ENCODE peak calls at places on chromosomes 5 and 9, in seven cellular contexts. One of them, this sample, is unnamed.

GRCh38 chr9:98808411-98808815 is 943 bp downstream of the GALNT12 start:
- DNase-seq in H1: peak
- DNase-seq in HepG2: no peak
- DNase-seq in K562: peak
- DNase-seq in GM12891: no peak
- DNase-seq in GM12878: no peak
- DNase-seq in SK-N-SH: no peak
- DNase-seq in this sample: no peak

GRCh38 chr9:27385606-27386005 is 88.7 kb upstream of the EQTN start:
- DNase-seq in H1: no peak
- DNase-seq in HepG2: no peak
- DNase-seq in K562: no peak
- DNase-seq in GM12891: no peak
- DNase-seq in GM12878: no peak
- DNase-seq in SK-N-SH: no peak
- DNase-seq in this sample: no peak

GRCh38 chr9:116153765-116154333 is at the start of gene PAPPA:
- DNase-seq in H1: peak
- DNase-seq in HepG2: no peak
- DNase-seq in K562: no peak
- DNase-seq in GM12891: no peak
- DNase-seq in GM12878: no peak
- DNase-seq in SK-N-SH: no peak
- DNase-seq in this sample: no peak

GRCh38 chr5:36441215-36441614 is 139.5 kb upstream of the RANBP3L start:
- DNase-seq in H1: no peak
- DNase-seq in HepG2: no peak
- DNase-seq in K562: no peak
- DNase-seq in GM12891: no peak
- DNase-seq in GM12878: no peak
- DNase-seq in SK-N-SH: no peak
- DNase-seq in this sample: no peak

GRCh38 chr5:7878381-7878873 is 9.5 kb downstream of the MTRR start:
- DNase-seq in H1: no peak
- DNase-seq in HepG2: peak
- DNase-seq in K562: no peak
- DNase-seq in GM12891: peak
- DNase-seq in GM12878: peak
- DNase-seq in SK-N-SH: no peak
- DNase-seq in this sample: no peak

GRCh38 chr9:111454751-111455150 is 29.4 kb downstream of the ECPAS start:
- DNase-seq in H1: no peak
- DNase-seq in HepG2: no peak
- DNase-seq in K562: no peak
- DNase-seq in GM12891: no peak
- DNase-seq in GM12878: no peak
- DNase-seq in SK-N-SH: no peak
- DNase-seq in this sample: no peak

GRCh38 chr5:174078416-174078815 is 32.9 kb downstream of the NSG2 start:
- DNase-seq in H1: no peak
- DNase-seq in HepG2: peak
- DNase-seq in K562: no peak
- DNase-seq in GM12891: no peak
- DNase-seq in GM12878: no peak
- DNase-seq in SK-N-SH: no peak
- DNase-seq in this sample: no peak

GRCh38 chr9:116939605-116940004 is 252.5 kb downstream of the TRIM32 start:
- DNase-seq in H1: no peak
- DNase-seq in HepG2: no peak
- DNase-seq in K562: no peak
- DNase-seq in GM12891: no peak
- DNase-seq in GM12878: no peak
- DNase-seq in SK-N-SH: no peak
- DNase-seq in this sample: no peak

GRCh38 chr5:126811515-126812198 is 34.7 kb downstream of the LMNB1 start:
- DNase-seq in H1: no peak
- DNase-seq in HepG2: no peak
- DNase-seq in K562: no peak
- DNase-seq in GM12891: no peak
- DNase-seq in GM12878: no peak
- DNase-seq in SK-N-SH: no peak
- DNase-seq in this sample: no peak

GRCh38 chr5:98700730-98701129 is 72.7 kb upstream of the RGMB start:
- DNase-seq in H1: no peak
- DNase-seq in HepG2: no peak
- DNase-seq in K562: no peak
- DNase-seq in GM12891: no peak
- DNase-seq in GM12878: no peak
- DNase-seq in SK-N-SH: no peak
- DNase-seq in this sample: no peak

GRCh38 chr5:158145827-158146226 is 286.9 kb upstream of the CLINT1 start:
- DNase-seq in H1: no peak
- DNase-seq in HepG2: no peak
- DNase-seq in K562: no peak
- DNase-seq in GM12891: no peak
- DNase-seq in GM12878: no peak
- DNase-seq in SK-N-SH: no peak
- DNase-seq in this sample: no peak

GRCh38 chr9:133090752-133091325 is 29.1 kb downstream of the CEL start:
- DNase-seq in H1: no peak
- DNase-seq in HepG2: no peak
- DNase-seq in K562: no peak
- DNase-seq in GM12891: no peak
- DNase-seq in GM12878: no peak
- DNase-seq in SK-N-SH: no peak
- DNase-seq in this sample: no peak

GRCh38 chr5:66840527-66841013 is 244.4 kb downstream of the MAST4 start:
- DNase-seq in H1: no peak
- DNase-seq in HepG2: peak
- DNase-seq in K562: no peak
- DNase-seq in GM12891: peak
- DNase-seq in GM12878: peak
- DNase-seq in SK-N-SH: no peak
- DNase-seq in this sample: peak

GRCh38 chr5:57316798-57317327 is 143.0 kb downstream of the GPBP1 start:
- DNase-seq in H1: no peak
- DNase-seq in HepG2: no peak
- DNase-seq in K562: no peak
- DNase-seq in GM12891: no peak
- DNase-seq in GM12878: no peak
- DNase-seq in SK-N-SH: no peak
- DNase-seq in this sample: no peak

GRCh38 chr9:113692264-113692663 is 183.8 kb upstream of the ZNF618 start:
- DNase-seq in H1: no peak
- DNase-seq in HepG2: no peak
- DNase-seq in K562: no peak
- DNase-seq in GM12891: no peak
- DNase-seq in GM12878: no peak
- DNase-seq in SK-N-SH: no peak
- DNase-seq in this sample: no peak

DNA sequence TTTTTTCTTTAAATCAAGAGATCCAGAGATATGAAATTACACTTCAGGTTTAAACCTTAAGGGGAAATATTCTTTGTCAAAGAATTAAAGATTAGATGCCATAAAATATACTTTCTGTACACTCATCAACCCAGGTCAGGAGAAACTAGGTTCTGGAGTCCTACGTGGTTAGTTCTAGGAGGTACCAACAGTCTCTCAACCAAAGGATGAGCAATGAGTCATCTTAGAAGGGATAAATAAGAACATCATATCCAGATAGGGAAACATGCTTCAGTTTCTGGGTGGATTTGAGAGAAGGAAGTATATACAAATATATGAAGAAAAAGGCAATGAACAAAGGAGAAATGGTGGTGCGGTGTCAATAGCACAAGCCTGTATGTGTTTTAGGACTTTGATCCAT is 98.2 kb downstream of the CSNK1G3 start:
- DNase-seq in H1: no peak
- DNase-seq in HepG2: no peak
- DNase-seq in K562: no peak
- DNase-seq in GM12891: no peak
- DNase-seq in GM12878: no peak
- DNase-seq in SK-N-SH: no peak
- DNase-seq in this sample: no peak
- TF ChIP-seq TAF1 in H1: no peak
- TF ChIP-seq TAF1 in HepG2: no peak
- TF ChIP-seq TAF1 in K562: no peak
- TF ChIP-seq TAF1 in GM12891: no peak
- TF ChIP-seq TAF1 in GM12878: no peak
- TF ChIP-seq TAF1 in SK-N-SH: no peak
- TF ChIP-seq TAF1 in this sample: no peak

DNA sequence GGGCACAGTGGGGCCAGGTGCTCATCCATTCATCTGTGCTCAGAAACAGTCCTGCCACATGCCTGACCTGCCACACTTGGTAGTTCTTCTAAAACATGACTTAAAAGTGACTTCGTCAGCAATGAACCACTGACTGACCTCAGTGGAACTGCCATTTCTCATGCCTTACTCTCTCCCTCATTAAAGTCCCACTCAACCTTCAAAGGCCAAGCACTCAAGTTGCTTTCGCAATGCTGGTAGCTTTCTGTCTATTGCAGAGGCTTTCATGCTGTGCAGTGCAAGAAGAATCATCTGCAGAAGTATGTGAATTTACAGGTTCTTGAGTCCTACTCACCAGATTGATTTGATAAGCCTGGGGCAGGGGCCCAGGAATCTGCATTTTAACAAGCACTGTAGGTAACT is 23.9 kb downstream of the B4GALT1 start:
- DNase-seq in H1: no peak
- DNase-seq in HepG2: peak
- DNase-seq in K562: no peak
- DNase-seq in GM12891: no peak
- DNase-seq in GM12878: no peak
- DNase-seq in SK-N-SH: no peak
- DNase-seq in this sample: no peak
- TF ChIP-seq POLR2AphosphoS5 in H1: no peak
- TF ChIP-seq POLR2AphosphoS5 in HepG2: no peak
- TF ChIP-seq POLR2AphosphoS5 in K562: no peak
- TF ChIP-seq POLR2AphosphoS5 in GM12891: no peak
- TF ChIP-seq POLR2AphosphoS5 in GM12878: no peak
- TF ChIP-seq POLR2AphosphoS5 in SK-N-SH: no peak
- TF ChIP-seq POLR2AphosphoS5 in this sample: no peak

GRCh38 chr9:95876138-95876444 is 600 bp downstream of the ERCC6L2 start:
- DNase-seq in H1: no peak
- DNase-seq in HepG2: no peak
- DNase-seq in K562: no peak
- DNase-seq in GM12891: no peak
- DNase-seq in GM12878: no peak
- DNase-seq in SK-N-SH: no peak
- DNase-seq in this sample: no peak

GRCh38 chr9:95877984-95878383 is 2.5 kb downstream of the ERCC6L2 start:
- DNase-seq in H1: no peak
- DNase-seq in HepG2: no peak
- DNase-seq in K562: no peak
- DNase-seq in GM12891: no peak
- DNase-seq in GM12878: no peak
- DNase-seq in SK-N-SH: no peak
- DNase-seq in this sample: no peak

GRCh38 chr9:95874989-95875304 is 544 bp upstream of the ERCC6L2 start:
- DNase-seq in H1: no peak
- DNase-seq in HepG2: peak
- DNase-seq in K562: peak
- DNase-seq in GM12891: no peak
- DNase-seq in GM12878: no peak
- DNase-seq in SK-N-SH: peak
- DNase-seq in this sample: peak

GRCh38 chr9:95875305-95876137 is at the start of gene ERCC6L2:
- DNase-seq in H1: peak
- DNase-seq in HepG2: peak
- DNase-seq in K562: peak
- DNase-seq in GM12891: peak
- DNase-seq in GM12878: peak
- DNase-seq in SK-N-SH: peak
- DNase-seq in this sample: peak

GRCh38 chr9:95876595-95876994 is 1.1 kb downstream of the ERCC6L2 start:
- DNase-seq in H1: no peak
- DNase-seq in HepG2: peak
- DNase-seq in K562: no peak
- DNase-seq in GM12891: no peak
- DNase-seq in GM12878: no peak
- DNase-seq in SK-N-SH: no peak
- DNase-seq in this sample: no peak
- TF ChIP-seq TAF1 in H1: no peak
- TF ChIP-seq TAF1 in HepG2: no peak
- TF ChIP-seq TAF1 in K562: no peak
- TF ChIP-seq TAF1 in GM12891: no peak
- TF ChIP-seq TAF1 in GM12878: no peak
- TF ChIP-seq TAF1 in SK-N-SH: no peak
- TF ChIP-seq TAF1 in this sample: no peak

GRCh38 chr5:58450811-58451629 is 8.9 kb downstream of the PLK2 start:
- DNase-seq in H1: no peak
- DNase-seq in HepG2: no peak
- DNase-seq in K562: no peak
- DNase-seq in GM12891: no peak
- DNase-seq in GM12878: no peak
- DNase-seq in SK-N-SH: no peak
- DNase-seq in this sample: no peak

GRCh38 chr5:58450018-58450417 is 9.9 kb downstream of the PLK2 start:
- DNase-seq in H1: no peak
- DNase-seq in HepG2: no peak
- DNase-seq in K562: no peak
- DNase-seq in GM12891: no peak
- DNase-seq in GM12878: no peak
- DNase-seq in SK-N-SH: no peak
- DNase-seq in this sample: no peak

GRCh38 chr5:58453326-58453725 is 6.6 kb downstream of the PLK2 start:
- DNase-seq in H1: no peak
- DNase-seq in HepG2: no peak
- DNase-seq in K562: no peak
- DNase-seq in GM12891: no peak
- DNase-seq in GM12878: no peak
- DNase-seq in SK-N-SH: no peak
- DNase-seq in this sample: no peak

GRCh38 chr5:58452566-58453258 is 7.2 kb downstream of the PLK2 start:
- DNase-seq in H1: no peak
- DNase-seq in HepG2: no peak
- DNase-seq in K562: no peak
- DNase-seq in GM12891: no peak
- DNase-seq in GM12878: no peak
- DNase-seq in SK-N-SH: no peak
- DNase-seq in this sample: no peak

DNA sequence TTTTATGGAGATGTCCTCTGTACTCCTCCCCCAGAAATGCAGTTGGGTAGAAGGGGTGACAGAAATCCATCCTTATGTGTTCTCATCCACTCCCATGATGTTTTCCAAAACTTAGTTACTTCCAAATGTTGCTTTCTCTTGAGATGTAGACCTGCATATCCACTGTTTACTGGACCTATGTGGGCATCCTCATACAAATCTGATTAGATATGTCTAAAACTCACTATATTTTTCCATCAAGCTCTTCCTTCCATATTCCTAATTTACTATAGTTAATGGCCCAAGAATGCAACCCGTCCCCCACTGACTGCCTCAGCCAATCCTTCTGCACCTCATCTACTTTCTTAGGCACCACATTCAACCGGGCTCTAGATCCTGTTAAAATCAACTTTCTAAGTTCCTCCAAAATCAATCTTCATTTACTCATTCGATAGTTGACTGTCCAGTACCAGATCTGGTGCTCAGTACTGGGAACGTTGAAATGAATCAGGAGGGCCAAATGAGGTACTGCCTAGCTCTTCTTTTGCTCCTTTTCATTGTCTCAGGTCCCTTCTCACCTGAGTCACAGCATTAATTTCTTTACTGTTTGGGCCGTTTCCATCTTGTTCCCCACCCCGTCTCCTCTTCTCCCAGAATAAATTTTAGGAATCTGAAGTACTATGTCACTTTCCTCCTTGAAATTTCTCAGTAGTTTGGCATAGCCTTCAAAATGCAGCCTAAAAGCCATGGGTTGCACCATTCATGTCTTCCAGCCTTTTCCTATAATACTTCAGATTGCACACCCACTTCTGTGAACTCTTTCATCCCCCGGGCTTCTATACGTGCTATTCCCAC is 7.9 kb downstream of the PLK2 start:
- DNase-seq in H1: no peak
- DNase-seq in HepG2: no peak
- DNase-seq in K562: no peak
- DNase-seq in GM12891: no peak
- DNase-seq in GM12878: no peak
- DNase-seq in SK-N-SH: no peak
- DNase-seq in this sample: no peak
- TF ChIP-seq POLR2AphosphoS5 in H1: no peak
- TF ChIP-seq POLR2AphosphoS5 in HepG2: no peak
- TF ChIP-seq POLR2AphosphoS5 in K562: no peak
- TF ChIP-seq POLR2AphosphoS5 in GM12891: no peak
- TF ChIP-seq POLR2AphosphoS5 in GM12878: no peak
- TF ChIP-seq POLR2AphosphoS5 in SK-N-SH: peak
- TF ChIP-seq POLR2AphosphoS5 in this sample: no peak

This sample was measured in GM12892.